ENCODE peak calls at places on chromosomes 3 and 15, in five cellular contexts. One of them, this sample, is unnamed.

GRCh38 chr3:72255191-72255590 is 470.2 kb upstream of the PROK2 start:
- DNase-seq in stimulated activated CD4-positive, alpha-beta T cell treated with anti-CD3 and anti-CD28 coated beads, Interleukin-1b, Interleukin-23, amount 100 ng/mL, for 48 hours: no peak
- DNase-seq in heart right ventricle: peak
- DNase-seq in substantia nigra: no peak
- DNase-seq in C1 segment of cervical spinal cord: no peak
- DNase-seq in this sample: no peak

GRCh38 chr3:183449391-183449790 is 21.0 kb upstream of the MCF2L2 start:
- DNase-seq in stimulated activated CD4-positive, alpha-beta T cell treated with anti-CD3 and anti-CD28 coated beads, Interleukin-1b, Interleukin-23, amount 100 ng/mL, for 48 hours: no peak
- DNase-seq in heart right ventricle: peak
- DNase-seq in substantia nigra: no peak
- DNase-seq in C1 segment of cervical spinal cord: no peak
- DNase-seq in this sample: no peak

GRCh38 chr3:117744935-117745334 is 1035.4 kb downstream of the TUSC7 start:
- DNase-seq in stimulated activated CD4-positive, alpha-beta T cell treated with anti-CD3 and anti-CD28 coated beads, Interleukin-1b, Interleukin-23, amount 100 ng/mL, for 48 hours: no peak
- DNase-seq in heart right ventricle: no peak
- DNase-seq in substantia nigra: no peak
- DNase-seq in C1 segment of cervical spinal cord: no peak
- DNase-seq in this sample: no peak

GRCh38 chr3:43759297-43759782 is 68.6 kb downstream of the ABHD5 start:
- DNase-seq in stimulated activated CD4-positive, alpha-beta T cell treated with anti-CD3 and anti-CD28 coated beads, Interleukin-1b, Interleukin-23, amount 100 ng/mL, for 48 hours: peak
- DNase-seq in heart right ventricle: peak
- DNase-seq in substantia nigra: no peak
- DNase-seq in C1 segment of cervical spinal cord: no peak
- DNase-seq in this sample: no peak

GRCh38 chr3:35927441-35927840 is 288.1 kb downstream of the ARPP21 start:
- DNase-seq in stimulated activated CD4-positive, alpha-beta T cell treated with anti-CD3 and anti-CD28 coated beads, Interleukin-1b, Interleukin-23, amount 100 ng/mL, for 48 hours: no peak
- DNase-seq in heart right ventricle: no peak
- DNase-seq in substantia nigra: no peak
- DNase-seq in C1 segment of cervical spinal cord: no peak
- DNase-seq in this sample: no peak

GRCh38 chr3:101072299-101072698 is 79.1 kb upstream of the ABI3BP start:
- DNase-seq in stimulated activated CD4-positive, alpha-beta T cell treated with anti-CD3 and anti-CD28 coated beads, Interleukin-1b, Interleukin-23, amount 100 ng/mL, for 48 hours: no peak
- DNase-seq in heart right ventricle: no peak
- DNase-seq in substantia nigra: no peak
- DNase-seq in C1 segment of cervical spinal cord: no peak
- DNase-seq in this sample: no peak

GRCh38 chr15:42072141-42072685 is 22.1 kb downstream of the PLA2G4D start:
- DNase-seq in stimulated activated CD4-positive, alpha-beta T cell treated with anti-CD3 and anti-CD28 coated beads, Interleukin-1b, Interleukin-23, amount 100 ng/mL, for 48 hours: no peak
- DNase-seq in heart right ventricle: no peak
- DNase-seq in substantia nigra: no peak
- DNase-seq in C1 segment of cervical spinal cord: no peak
- DNase-seq in this sample: no peak

GRCh38 chr3:15768421-15769255 is 29.1 kb downstream of the ANKRD28 start:
- DNase-seq in stimulated activated CD4-positive, alpha-beta T cell treated with anti-CD3 and anti-CD28 coated beads, Interleukin-1b, Interleukin-23, amount 100 ng/mL, for 48 hours: no peak
- DNase-seq in heart right ventricle: no peak
- DNase-seq in substantia nigra: no peak
- DNase-seq in C1 segment of cervical spinal cord: no peak
- DNase-seq in this sample: no peak

GRCh38 chr3:173191611-173192010 is 50.6 kb upstream of the SPATA16 start:
- DNase-seq in stimulated activated CD4-positive, alpha-beta T cell treated with anti-CD3 and anti-CD28 coated beads, Interleukin-1b, Interleukin-23, amount 100 ng/mL, for 48 hours: no peak
- DNase-seq in heart right ventricle: no peak
- DNase-seq in substantia nigra: no peak
- DNase-seq in C1 segment of cervical spinal cord: no peak
- DNase-seq in this sample: no peak

GRCh38 chr15:92109485-92109884 is 256.0 kb downstream of the SLCO3A1 start:
- DNase-seq in stimulated activated CD4-positive, alpha-beta T cell treated with anti-CD3 and anti-CD28 coated beads, Interleukin-1b, Interleukin-23, amount 100 ng/mL, for 48 hours: no peak
- DNase-seq in heart right ventricle: no peak
- DNase-seq in substantia nigra: no peak
- DNase-seq in C1 segment of cervical spinal cord: no peak
- DNase-seq in this sample: no peak

GRCh38 chr3:189272500-189273119 is 100.8 kb downstream of the TPRG1 start:
- DNase-seq in stimulated activated CD4-positive, alpha-beta T cell treated with anti-CD3 and anti-CD28 coated beads, Interleukin-1b, Interleukin-23, amount 100 ng/mL, for 48 hours: no peak
- DNase-seq in heart right ventricle: no peak
- DNase-seq in substantia nigra: no peak
- DNase-seq in C1 segment of cervical spinal cord: no peak
- DNase-seq in this sample: no peak

GRCh38 chr3:122984007-122984406 is 43.6 kb downstream of the SEMA5B start:
- DNase-seq in stimulated activated CD4-positive, alpha-beta T cell treated with anti-CD3 and anti-CD28 coated beads, Interleukin-1b, Interleukin-23, amount 100 ng/mL, for 48 hours: no peak
- DNase-seq in heart right ventricle: no peak
- DNase-seq in substantia nigra: no peak
- DNase-seq in C1 segment of cervical spinal cord: no peak
- DNase-seq in this sample: no peak

GRCh38 chr15:57235865-57236264 is 140.4 kb upstream of the CGNL1 start:
- DNase-seq in stimulated activated CD4-positive, alpha-beta T cell treated with anti-CD3 and anti-CD28 coated beads, Interleukin-1b, Interleukin-23, amount 100 ng/mL, for 48 hours: no peak
- DNase-seq in heart right ventricle: no peak
- DNase-seq in substantia nigra: no peak
- DNase-seq in C1 segment of cervical spinal cord: no peak
- DNase-seq in this sample: no peak

GRCh38 chr3:160822931-160823330 is 66.9 kb downstream of the PPM1L start:
- DNase-seq in stimulated activated CD4-positive, alpha-beta T cell treated with anti-CD3 and anti-CD28 coated beads, Interleukin-1b, Interleukin-23, amount 100 ng/mL, for 48 hours: no peak
- DNase-seq in heart right ventricle: no peak
- DNase-seq in substantia nigra: no peak
- DNase-seq in C1 segment of cervical spinal cord: no peak
- DNase-seq in this sample: no peak

GRCh38 chr3:187954486-187955075 is 199.4 kb upstream of the LPP start:
- DNase-seq in stimulated activated CD4-positive, alpha-beta T cell treated with anti-CD3 and anti-CD28 coated beads, Interleukin-1b, Interleukin-23, amount 100 ng/mL, for 48 hours: no peak
- DNase-seq in heart right ventricle: no peak
- DNase-seq in substantia nigra: no peak
- DNase-seq in C1 segment of cervical spinal cord: no peak
- DNase-seq in this sample: no peak

GRCh38 chr3:113275876-113276580 is 64.7 kb downstream of the BOC start:
- DNase-seq in stimulated activated CD4-positive, alpha-beta T cell treated with anti-CD3 and anti-CD28 coated beads, Interleukin-1b, Interleukin-23, amount 100 ng/mL, for 48 hours: no peak
- DNase-seq in heart right ventricle: no peak
- DNase-seq in substantia nigra: peak
- DNase-seq in C1 segment of cervical spinal cord: peak
- DNase-seq in this sample: no peak

GRCh38 chr3:16866447-16867025 is 18.2 kb upstream of the PLCL2 start:
- DNase-seq in stimulated activated CD4-positive, alpha-beta T cell treated with anti-CD3 and anti-CD28 coated beads, Interleukin-1b, Interleukin-23, amount 100 ng/mL, for 48 hours: no peak
- DNase-seq in heart right ventricle: no peak
- DNase-seq in substantia nigra: no peak
- DNase-seq in C1 segment of cervical spinal cord: no peak
- DNase-seq in this sample: no peak

GRCh38 chr15:41254560-41254959 is 23.5 kb downstream of the CHP1 start:
- DNase-seq in stimulated activated CD4-positive, alpha-beta T cell treated with anti-CD3 and anti-CD28 coated beads, Interleukin-1b, Interleukin-23, amount 100 ng/mL, for 48 hours: no peak
- DNase-seq in heart right ventricle: no peak
- DNase-seq in substantia nigra: no peak
- DNase-seq in C1 segment of cervical spinal cord: no peak
- DNase-seq in this sample: no peak

GRCh38 chr3:185842241-185842640 is 17.4 kb upstream of the IGF2BP2 start:
- DNase-seq in stimulated activated CD4-positive, alpha-beta T cell treated with anti-CD3 and anti-CD28 coated beads, Interleukin-1b, Interleukin-23, amount 100 ng/mL, for 48 hours: no peak
- DNase-seq in heart right ventricle: no peak
- DNase-seq in substantia nigra: no peak
- DNase-seq in C1 segment of cervical spinal cord: no peak
- DNase-seq in this sample: no peak

GRCh38 chr3:41198526-41198925 is 779 bp upstream of the CTNNB1 start:
- DNase-seq in stimulated activated CD4-positive, alpha-beta T cell treated with anti-CD3 and anti-CD28 coated beads, Interleukin-1b, Interleukin-23, amount 100 ng/mL, for 48 hours: peak
- DNase-seq in heart right ventricle: peak
- DNase-seq in substantia nigra: no peak
- DNase-seq in C1 segment of cervical spinal cord: peak
- DNase-seq in this sample: no peak

GRCh38 chr3:16533928-16534913 is 20.7 kb upstream of the RFTN1 start:
- DNase-seq in stimulated activated CD4-positive, alpha-beta T cell treated with anti-CD3 and anti-CD28 coated beads, Interleukin-1b, Interleukin-23, amount 100 ng/mL, for 48 hours: no peak
- DNase-seq in heart right ventricle: no peak
- DNase-seq in substantia nigra: no peak
- DNase-seq in C1 segment of cervical spinal cord: no peak
- DNase-seq in this sample: no peak

GRCh38 chr3:133135303-133135702 is 97.1 kb downstream of the TMEM108 start:
- DNase-seq in stimulated activated CD4-positive, alpha-beta T cell treated with anti-CD3 and anti-CD28 coated beads, Interleukin-1b, Interleukin-23, amount 100 ng/mL, for 48 hours: no peak
- DNase-seq in heart right ventricle: no peak
- DNase-seq in substantia nigra: no peak
- DNase-seq in C1 segment of cervical spinal cord: no peak
- DNase-seq in this sample: no peak

GRCh38 chr3:73600293-73600938 is 24.3 kb downstream of the PDZRN3 start:
- DNase-seq in stimulated activated CD4-positive, alpha-beta T cell treated with anti-CD3 and anti-CD28 coated beads, Interleukin-1b, Interleukin-23, amount 100 ng/mL, for 48 hours: no peak
- DNase-seq in heart right ventricle: no peak
- DNase-seq in substantia nigra: no peak
- DNase-seq in C1 segment of cervical spinal cord: no peak
- DNase-seq in this sample: no peak

GRCh38 chr15:73633991-73634495 is 854 bp upstream of the NPTN start:
- DNase-seq in stimulated activated CD4-positive, alpha-beta T cell treated with anti-CD3 and anti-CD28 coated beads, Interleukin-1b, Interleukin-23, amount 100 ng/mL, for 48 hours: no peak
- DNase-seq in heart right ventricle: no peak
- DNase-seq in substantia nigra: no peak
- DNase-seq in C1 segment of cervical spinal cord: no peak
- DNase-seq in this sample: no peak

GRCh38 chr3:150180349-150180748 is 209.7 kb upstream of the PFN2 start:
- DNase-seq in stimulated activated CD4-positive, alpha-beta T cell treated with anti-CD3 and anti-CD28 coated beads, Interleukin-1b, Interleukin-23, amount 100 ng/mL, for 48 hours: no peak
- DNase-seq in heart right ventricle: no peak
- DNase-seq in substantia nigra: no peak
- DNase-seq in C1 segment of cervical spinal cord: no peak
- DNase-seq in this sample: no peak

GRCh38 chr3:177419904-177420601 is 222.8 kb upstream of the TBL1XR1 start:
- DNase-seq in stimulated activated CD4-positive, alpha-beta T cell treated with anti-CD3 and anti-CD28 coated beads, Interleukin-1b, Interleukin-23, amount 100 ng/mL, for 48 hours: peak
- DNase-seq in heart right ventricle: no peak
- DNase-seq in substantia nigra: no peak
- DNase-seq in C1 segment of cervical spinal cord: no peak
- DNase-seq in this sample: no peak

GRCh38 chr3:98770261-98771039 is 7.3 kb downstream of the ST3GAL6 start:
- DNase-seq in stimulated activated CD4-positive, alpha-beta T cell treated with anti-CD3 and anti-CD28 coated beads, Interleukin-1b, Interleukin-23, amount 100 ng/mL, for 48 hours: no peak
- DNase-seq in heart right ventricle: peak
- DNase-seq in substantia nigra: peak
- DNase-seq in C1 segment of cervical spinal cord: peak
- DNase-seq in this sample: no peak

GRCh38 chr3:59641169-59641914 is 591.5 kb upstream of the CFAP20DC start:
- DNase-seq in stimulated activated CD4-positive, alpha-beta T cell treated with anti-CD3 and anti-CD28 coated beads, Interleukin-1b, Interleukin-23, amount 100 ng/mL, for 48 hours: no peak
- DNase-seq in heart right ventricle: peak
- DNase-seq in substantia nigra: no peak
- DNase-seq in C1 segment of cervical spinal cord: no peak
- DNase-seq in this sample: no peak

This sample was measured in T-helper 9 cell.